ENCODE peak calls at places on chromosomes 6 and 20, in four cellular contexts. V is GM23338, G is OCI-LY7, S is HCT116. K is an unnamed sample. For H4K20me1, the result is how much of the 10 kb centered on the place peaks cover.

GRCh38 chr20:61908057-61909026 is 157.3 kb downstream of the TAF4 start:
- DNase-seq in G (no peak), V (no peak), S (no peak), K (no peak)

GRCh38 chr20:35674921-35675320 is 10.2 kb upstream of the CPNE1 start:
- DNase-seq in S (no peak), G (no peak), V (no peak), K (no peak)

GRCh38 chr20:63787749-63788148 is 43.3 kb downstream of the ZBTB46 start:
- DNase-seq in V (no peak), S (no peak), G (no peak), K (no peak)

GRCh38 chr6:44245391-44245911 is 1.4 kb upstream of the HSP90AB1 start:
- DNase-seq in G (no peak), V (no peak), S (no peak), K (no peak)

GRCh38 chr6:2823104-2823850 is 18.4 kb downstream of the SERPINB1 start:
- DNase-seq in S (no peak), V (no peak), G (no peak), K (peak)

GRCh38 chr6:93323630-93324029 is 95.7 kb downstream of the EPHA7 start:
- DNase-seq in S (no peak), G (no peak), V (no peak), K (no peak)

GRCh38 chr6:157273756-157274088 is 49.6 kb downstream of the TMEM242 start:
- DNase-seq in S (peak), V (peak), G (peak), K (no peak)

GRCh38 chr6:28257042-28257441 is 2.1 kb upstream of the NKAPL start:
- DNase-seq in V (no peak), G (no peak), S (no peak), K (no peak)

GRCh38 chr20:18971574-18971973 is 158.0 kb downstream of the SCP2D1 start:
- DNase-seq in S (no peak), V (no peak), G (no peak), K (peak)

GRCh38 chr20:49508435-49509199 is 26.1 kb upstream of the KCNB1 start:
- DNase-seq in V (peak), G (peak), S (peak), K (peak)

GRCh38 chr20:53579581-53580375 is 13.9 kb downstream of the ZNF217 start:
- DNase-seq in G (peak), V (no peak), S (no peak), K (peak)

GRCh38 chr20:51014797-51015722 is 7.8 kb downstream of the KCNG1 start:
- DNase-seq in V (peak), S (no peak), G (peak), K (peak)

GRCh38 chr6:160121558-160121957 is at the start of gene SLC22A1:
- DNase-seq in V (no peak), G (no peak), S (no peak), K (no peak)

GRCh38 chr6:163392533-163392932 is 22.0 kb upstream of the QKI start:
- DNase-seq in V (no peak), S (peak), G (no peak), K (peak)

GRCh38 chr6:163394659-163395058 is 19.9 kb upstream of the QKI start:
- DNase-seq in S (no peak), G (no peak), V (no peak), K (no peak)

GRCh38 chr6:163395786-163396185 is 18.7 kb upstream of the QKI start:
- DNase-seq in V (no peak), G (no peak), S (no peak), K (no peak)

GRCh38 chr6:163393923-163394322 is 20.6 kb upstream of the QKI start:
- DNase-seq in G (no peak), S (no peak), V (no peak), K (no peak)

GRCh38 chr6:163395122-163395521 is 19.4 kb upstream of the QKI start:
- DNase-seq in S (no peak), G (no peak), V (no peak), K (no peak)
- H4K20me1 ChIP-seq in S (under half), G (under half), V (under half), K (under half)

GRCh38 chr6:41232667-41233066 is 4.5 kb downstream of the TREML4 start:
- DNase-seq in G (no peak), V (peak), S (no peak), K (no peak)
- TF ChIP-seq EZH2phosphoT487 in G (no peak), V (no peak), S (no peak), K (no peak)

DNA sequence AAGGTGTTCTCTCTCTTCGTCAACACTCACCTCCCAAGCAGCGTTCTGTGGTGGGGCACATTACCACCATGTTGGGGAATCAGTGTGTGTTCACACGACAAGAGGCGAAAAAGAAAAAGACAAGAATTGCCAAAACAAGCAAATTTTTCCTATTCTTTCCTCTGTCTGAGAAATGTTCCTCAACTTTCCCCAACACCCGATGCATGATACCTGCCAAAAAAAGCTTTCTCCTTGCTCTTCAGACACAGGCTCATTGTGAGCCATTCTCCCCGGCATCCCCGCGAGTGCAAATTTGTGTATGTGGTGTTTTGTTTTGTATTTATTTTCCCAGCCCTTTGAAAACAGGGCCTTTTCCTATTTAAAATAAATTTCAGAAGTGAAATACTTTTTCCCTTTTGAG is 100.9 kb downstream of the JAG1 start:
- DNase-seq in S (no peak), G (no peak), V (no peak), K (no peak)
- H4K20me1 ChIP-seq in S (under half), G (under half), V (under half), K (under half)

GRCh38 chr6:154219250-154219649 is 137.4 kb downstream of the IPCEF1 start:
- DNase-seq in V (peak), S (no peak), G (no peak), K (no peak)

GRCh38 chr6:154222716-154223115 is 133.9 kb downstream of the IPCEF1 start:
- DNase-seq in V (no peak), S (no peak), G (no peak), K (no peak)

GRCh38 chr6:154226461-154226860 is 130.1 kb downstream of the IPCEF1 start:
- DNase-seq in G (no peak), V (no peak), S (no peak), K (no peak)

GRCh38 chr6:154218787-154219186 is 137.8 kb downstream of the IPCEF1 start:
- DNase-seq in S (no peak), G (no peak), V (no peak), K (no peak)

DNA sequence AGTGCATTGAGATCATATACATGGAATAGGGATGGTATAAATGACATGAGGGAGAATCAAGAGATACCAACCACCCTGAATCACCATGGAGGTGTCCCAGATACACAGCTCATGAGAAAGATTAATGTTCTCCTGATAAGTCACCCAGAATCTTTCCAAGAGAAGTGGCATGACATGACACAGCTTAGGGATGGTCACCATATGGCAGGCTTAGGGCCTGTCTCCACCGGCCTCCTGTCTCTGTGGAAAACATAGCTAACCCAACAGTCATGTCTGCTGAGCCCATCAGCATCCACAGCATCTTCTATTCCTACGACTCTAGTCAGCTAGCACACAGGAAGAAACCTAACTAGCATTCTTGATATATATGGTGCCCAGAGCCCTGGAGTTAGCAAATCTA is 133.3 kb downstream of the IPCEF1 start:
- DNase-seq in S (no peak), G (no peak), V (no peak), K (no peak)
- TF ChIP-seq EZH2phosphoT487 in S (no peak), G (no peak), V (no peak), K (no peak)

GRCh38 chr20:438581-439469 is 23.5 kb downstream of the TBC1D20 start:
- DNase-seq in V (no peak), G (peak), S (no peak), K (no peak)

GRCh38 chr20:436476-436875 is 25.9 kb downstream of the TBC1D20 start:
- DNase-seq in G (no peak), V (no peak), S (no peak), K (no peak)

GRCh38 chr20:435558-435957 is 26.8 kb downstream of the TBC1D20 start:
- DNase-seq in S (no peak), G (no peak), V (no peak), K (no peak)

GRCh38 chr20:440148-440547 is 22.2 kb downstream of the TBC1D20 start:
- DNase-seq in G (no peak), V (no peak), S (no peak), K (no peak)

DNA sequence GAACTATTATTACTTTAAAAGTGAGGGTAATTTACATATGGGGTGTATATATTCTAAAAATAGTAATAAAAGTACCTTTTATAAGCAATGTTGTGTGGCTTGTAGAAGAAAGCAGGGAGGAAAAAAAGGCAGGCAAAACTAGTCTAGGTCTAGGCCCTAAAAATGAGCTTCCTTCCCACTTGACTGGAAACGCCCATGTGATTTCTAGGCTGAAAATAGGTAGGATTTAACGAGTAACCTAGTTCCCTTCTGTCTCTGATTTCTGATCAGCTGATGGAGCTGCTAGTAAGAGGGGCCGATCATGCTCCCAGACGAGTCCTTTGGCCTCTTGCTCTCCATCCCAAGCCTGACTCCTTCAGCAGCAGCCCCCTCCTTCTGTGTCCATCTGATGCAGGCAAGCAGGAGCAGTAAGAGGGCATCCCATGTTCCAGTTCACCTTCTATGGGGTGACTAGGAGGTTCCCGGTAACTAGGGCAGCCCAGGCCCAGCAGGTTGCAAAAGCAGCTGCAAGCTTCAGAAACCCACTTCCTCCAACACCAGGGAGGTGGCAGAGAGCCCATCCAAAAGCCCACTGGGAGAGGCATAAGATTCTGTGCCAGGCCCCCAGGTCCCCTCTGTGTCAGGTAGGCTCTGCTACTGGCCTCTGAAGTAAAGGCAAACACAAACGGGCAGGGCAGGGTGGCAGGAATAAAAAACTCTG is 24.4 kb downstream of the TBC1D20 start:
- DNase-seq in V (no peak), G (peak), S (no peak), K (no peak)
- H4K20me1 ChIP-seq in V (under half), G (under half), S (under half), K (under half)